ENCODE peak calls at places on chromosome 13, in four cellular contexts. One of them, this sample, is unnamed. For H3K4me1, the result is how much of the 10 kb centered on the place peaks cover.

GRCh38 chr13:33927315-33927714 is 109.4 kb downstream of the RFC3 start:
- DNase-seq in aorta: no peak
- DNase-seq in cardiac muscle cell: peak
- DNase-seq in mesendoderm: no peak
- DNase-seq in this sample: no peak

GRCh38 chr13:45847554-45848224 is 3.9 kb downstream of the SIAH3 start:
- DNase-seq in aorta: peak
- DNase-seq in cardiac muscle cell: peak
- DNase-seq in mesendoderm: no peak
- DNase-seq in this sample: no peak

GRCh38 chr13:57624565-57625435 is 6.7 kb upstream of the PCDH17 start:
- DNase-seq in aorta: no peak
- DNase-seq in cardiac muscle cell: peak
- DNase-seq in mesendoderm: peak
- DNase-seq in this sample: no peak

GRCh38 chr13:34128661-34129060 is 310.7 kb downstream of the RFC3 start:
- DNase-seq in aorta: no peak
- DNase-seq in cardiac muscle cell: no peak
- DNase-seq in mesendoderm: no peak
- DNase-seq in this sample: no peak

GRCh38 chr13:27704681-27705080 is 83.0 kb downstream of the POLR1D start:
- DNase-seq in aorta: no peak
- DNase-seq in cardiac muscle cell: no peak
- DNase-seq in mesendoderm: no peak
- DNase-seq in this sample: no peak

GRCh38 chr13:29877456-29878096 is 27.2 kb upstream of the UBL3 start:
- DNase-seq in aorta: no peak
- DNase-seq in cardiac muscle cell: peak
- DNase-seq in mesendoderm: peak
- DNase-seq in this sample: no peak

GRCh38 chr13:20814224-20814910 is 40.6 kb upstream of the EEF1AKMT1 start:
- DNase-seq in aorta: peak
- DNase-seq in cardiac muscle cell: peak
- DNase-seq in mesendoderm: peak
- DNase-seq in this sample: no peak

GRCh38 chr13:36820222-36820621 is 1.2 kb downstream of the RFXAP start:
- DNase-seq in aorta: no peak
- DNase-seq in cardiac muscle cell: no peak
- DNase-seq in mesendoderm: no peak
- DNase-seq in this sample: no peak

GRCh38 chr13:20616059-20616797 is 49.3 kb downstream of the IFT88 start:
- DNase-seq in aorta: no peak
- DNase-seq in cardiac muscle cell: peak
- DNase-seq in mesendoderm: no peak
- DNase-seq in this sample: no peak

GRCh38 chr13:81916471-81916870 is 1575.5 kb upstream of the SPRY2 start:
- DNase-seq in aorta: no peak
- DNase-seq in cardiac muscle cell: no peak
- DNase-seq in mesendoderm: no peak
- DNase-seq in this sample: no peak

GRCh38 chr13:102872131-102872530 is 26.3 kb downstream of the ERCC5 start:
- DNase-seq in aorta: no peak
- DNase-seq in cardiac muscle cell: no peak
- DNase-seq in mesendoderm: no peak
- DNase-seq in this sample: no peak

GRCh38 chr13:28408235-28408848 is 86.6 kb downstream of the FLT1 start:
- DNase-seq in aorta: no peak
- DNase-seq in cardiac muscle cell: peak
- DNase-seq in mesendoderm: peak
- DNase-seq in this sample: peak

GRCh38 chr13:33312150-33312908 is 26.8 kb upstream of the STARD13 start:
- DNase-seq in aorta: no peak
- DNase-seq in cardiac muscle cell: peak
- DNase-seq in mesendoderm: peak
- DNase-seq in this sample: no peak

GRCh38 chr13:19766637-19767036 is 16.1 kb downstream of the PSPC1 start:
- DNase-seq in aorta: no peak
- DNase-seq in cardiac muscle cell: no peak
- DNase-seq in mesendoderm: peak
- DNase-seq in this sample: no peak

DNA sequence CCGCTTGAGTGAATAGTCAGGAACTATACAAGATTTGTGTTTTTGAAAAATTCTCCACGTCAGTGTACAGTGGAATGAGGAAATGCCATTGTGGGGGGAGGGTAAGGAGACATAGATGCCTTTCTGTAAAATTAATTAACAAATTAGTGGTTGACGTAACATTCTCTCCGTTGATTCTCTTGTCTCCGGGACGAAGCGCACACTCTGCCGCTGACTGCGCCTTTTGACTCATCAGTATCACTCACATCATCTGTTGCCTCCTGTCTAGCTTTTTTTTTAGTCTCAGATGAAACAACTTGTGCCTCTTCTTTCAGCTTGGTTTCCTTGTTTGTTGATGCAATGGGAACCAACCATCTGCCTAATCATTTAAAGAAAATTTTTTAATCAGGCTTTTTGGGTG is 48.9 kb upstream of the IRS2 start:
- DNase-seq in aorta: no peak
- DNase-seq in cardiac muscle cell: peak
- DNase-seq in mesendoderm: no peak
- DNase-seq in this sample: no peak
- H3K4me1 ChIP-seq in aorta: under half
- H3K4me1 ChIP-seq in cardiac muscle cell: under half
- H3K4me1 ChIP-seq in mesendoderm: under half
- H3K4me1 ChIP-seq in this sample: under half

DNA sequence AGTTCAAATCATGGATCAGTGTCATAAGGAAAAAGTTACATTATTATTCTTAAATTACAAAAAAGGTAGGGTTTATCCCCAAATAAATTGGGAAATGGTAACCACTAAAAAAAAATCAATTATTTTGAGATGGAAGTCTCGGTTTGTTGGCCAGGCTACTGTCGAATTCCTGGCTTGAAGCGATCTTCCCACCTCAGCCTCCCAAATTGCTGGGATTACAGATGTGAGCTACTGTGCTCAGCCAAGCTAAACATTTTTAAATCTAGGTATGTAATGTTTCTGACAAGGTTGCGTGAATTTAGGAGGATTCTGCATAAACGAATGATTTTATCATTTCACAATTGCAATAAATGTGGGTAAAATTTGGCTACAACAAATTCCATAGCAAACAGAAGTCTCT is 2.0 kb downstream of the NAA16 start:
- DNase-seq in aorta: no peak
- DNase-seq in cardiac muscle cell: no peak
- DNase-seq in mesendoderm: peak
- DNase-seq in this sample: no peak
- H3K4me3 ChIP-seq in aorta: no peak
- H3K4me3 ChIP-seq in cardiac muscle cell: peak
- H3K4me3 ChIP-seq in mesendoderm: no peak
- H3K4me3 ChIP-seq in this sample: no peak

DNA sequence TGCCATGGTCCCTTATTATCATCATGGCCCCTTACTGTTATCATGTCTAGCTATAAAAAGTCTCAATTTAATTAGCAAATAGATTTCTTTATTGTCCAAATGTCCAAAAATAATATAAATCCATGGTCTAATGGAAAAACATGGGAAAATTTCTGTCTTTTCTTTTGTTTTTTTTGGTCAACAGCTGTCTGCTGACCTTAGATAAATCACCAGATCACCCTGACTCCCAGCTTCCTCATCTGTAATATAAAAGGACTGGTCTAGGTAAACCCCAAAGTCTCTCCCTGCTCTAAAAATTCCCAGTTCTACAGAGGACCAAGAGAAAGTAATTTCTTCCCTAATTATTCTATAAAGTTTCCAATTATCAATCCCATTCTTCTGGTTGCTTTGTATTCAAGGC is 30.7 kb upstream of the RCBTB2 start:
- DNase-seq in aorta: no peak
- DNase-seq in cardiac muscle cell: no peak
- DNase-seq in mesendoderm: no peak
- DNase-seq in this sample: no peak
- H3K4me1 ChIP-seq in aorta: under half
- H3K4me1 ChIP-seq in cardiac muscle cell: under half
- H3K4me1 ChIP-seq in mesendoderm: under half
- H3K4me1 ChIP-seq in this sample: half or more

GRCh38 chr13:43881580-43881979 is 1.9 kb downstream of the LACC1 start:
- DNase-seq in aorta: no peak
- DNase-seq in cardiac muscle cell: no peak
- DNase-seq in mesendoderm: no peak
- DNase-seq in this sample: no peak
- H3K4me3 ChIP-seq in aorta: no peak
- H3K4me3 ChIP-seq in cardiac muscle cell: no peak
- H3K4me3 ChIP-seq in mesendoderm: no peak
- H3K4me3 ChIP-seq in this sample: no peak

DNA sequence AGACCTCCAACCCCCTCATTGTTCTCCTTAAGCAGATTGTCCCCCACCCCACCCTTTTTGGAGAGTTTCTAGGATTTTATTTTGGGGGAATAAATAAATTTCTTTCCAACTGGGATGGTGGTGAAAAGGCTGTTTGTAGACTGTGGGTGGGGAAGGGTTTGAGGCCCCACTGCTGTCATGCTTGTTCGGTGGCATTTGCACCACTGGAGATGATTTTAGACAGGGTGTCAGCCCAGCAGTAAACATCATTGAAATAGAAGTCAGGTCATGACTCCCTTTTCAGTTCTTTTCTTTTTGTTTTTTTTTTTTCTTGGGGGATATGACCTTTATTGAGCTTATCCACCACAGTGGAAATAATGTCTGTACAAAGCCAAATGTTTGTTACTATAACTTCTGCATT is 14.0 kb downstream of the UBAC2 start:
- DNase-seq in aorta: no peak
- DNase-seq in cardiac muscle cell: no peak
- DNase-seq in mesendoderm: no peak
- DNase-seq in this sample: no peak
- H3K4me1 ChIP-seq in aorta: under half
- H3K4me1 ChIP-seq in cardiac muscle cell: under half
- H3K4me1 ChIP-seq in mesendoderm: under half
- H3K4me1 ChIP-seq in this sample: half or more

GRCh38 chr13:24671367-24672117 is 8.7 kb upstream of the ATP12A start:
- DNase-seq in aorta: peak
- DNase-seq in cardiac muscle cell: peak
- DNase-seq in mesendoderm: peak
- DNase-seq in this sample: no peak

GRCh38 chr13:24672141-24673132 is 7.8 kb upstream of the ATP12A start:
- DNase-seq in aorta: no peak
- DNase-seq in cardiac muscle cell: no peak
- DNase-seq in mesendoderm: peak
- DNase-seq in this sample: no peak

GRCh38 chr13:24670174-24670573 is 10.0 kb upstream of the ATP12A start:
- DNase-seq in aorta: no peak
- DNase-seq in cardiac muscle cell: no peak
- DNase-seq in mesendoderm: no peak
- DNase-seq in this sample: no peak

GRCh38 chr13:24668955-24669354 is 11.3 kb upstream of the ATP12A start:
- DNase-seq in aorta: no peak
- DNase-seq in cardiac muscle cell: no peak
- DNase-seq in mesendoderm: no peak
- DNase-seq in this sample: no peak

GRCh38 chr13:24670927-24671326 is 9.3 kb upstream of the ATP12A start:
- DNase-seq in aorta: no peak
- DNase-seq in cardiac muscle cell: peak
- DNase-seq in mesendoderm: peak
- DNase-seq in this sample: no peak
- H3K4me3 ChIP-seq in aorta: no peak
- H3K4me3 ChIP-seq in cardiac muscle cell: no peak
- H3K4me3 ChIP-seq in mesendoderm: no peak
- H3K4me3 ChIP-seq in this sample: no peak

DNA sequence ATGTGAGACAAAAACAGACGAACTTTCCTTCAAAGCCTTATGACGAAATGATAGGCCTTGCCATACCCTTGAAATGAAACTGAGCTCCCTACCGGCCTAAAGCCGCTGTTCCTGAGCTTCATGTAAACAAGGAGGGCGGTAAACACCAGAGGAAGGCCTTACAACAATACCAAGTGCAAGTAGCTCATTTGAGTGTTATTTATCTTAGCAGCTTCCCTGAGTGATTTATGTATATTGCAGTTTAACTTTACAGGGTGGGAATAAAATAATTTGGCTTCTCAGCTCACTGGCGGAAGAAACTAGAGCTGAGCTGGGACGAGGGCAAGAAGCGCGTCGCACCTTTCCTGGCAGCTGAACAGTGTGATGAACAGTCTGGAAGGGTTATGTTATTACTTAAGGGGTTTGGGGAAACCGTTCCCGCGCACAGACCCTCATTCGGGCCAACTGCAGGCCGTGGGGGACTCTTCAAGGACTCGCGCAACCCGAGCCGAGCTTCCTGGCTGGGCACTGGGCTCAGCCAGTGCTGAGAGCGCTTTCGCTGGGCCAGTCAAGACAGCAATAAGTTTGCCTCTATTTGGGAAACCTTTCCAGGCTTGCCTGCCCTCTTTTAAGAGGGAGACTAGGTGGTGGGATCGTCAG is 111.3 kb downstream of the KCNRG start:
- DNase-seq in aorta: no peak
- DNase-seq in cardiac muscle cell: peak
- DNase-seq in mesendoderm: peak
- DNase-seq in this sample: peak
- H3K4me1 ChIP-seq in aorta: under half
- H3K4me1 ChIP-seq in cardiac muscle cell: under half
- H3K4me1 ChIP-seq in mesendoderm: under half
- H3K4me1 ChIP-seq in this sample: half or more

DNA sequence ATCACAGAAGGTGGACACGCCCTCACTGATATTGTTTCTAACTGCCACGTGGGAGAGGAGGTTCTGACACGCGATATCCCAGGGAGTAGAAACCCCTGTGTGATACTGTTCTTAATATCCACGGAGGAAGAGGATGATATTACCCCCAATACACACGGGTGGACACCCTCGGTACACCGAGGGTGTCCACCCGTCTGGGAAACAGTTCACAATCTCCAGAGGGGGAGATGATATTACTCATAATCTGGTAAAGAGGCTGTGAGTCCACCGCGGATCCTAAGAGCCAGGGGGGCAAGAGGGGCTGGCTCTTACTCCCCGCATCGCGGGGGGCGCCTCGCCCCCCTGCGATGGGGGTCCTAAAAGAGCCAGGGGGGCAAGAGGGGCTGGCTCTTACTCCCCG is 29.6 kb upstream of the RGCC start:
- DNase-seq in aorta: no peak
- DNase-seq in cardiac muscle cell: no peak
- DNase-seq in mesendoderm: no peak
- DNase-seq in this sample: no peak
- H3K4me3 ChIP-seq in aorta: no peak
- H3K4me3 ChIP-seq in cardiac muscle cell: no peak
- H3K4me3 ChIP-seq in mesendoderm: no peak
- H3K4me3 ChIP-seq in this sample: no peak